ENCODE peak calls at places on chromosomes 12 and 14, in ten cellular contexts. One of them, this sample, is unnamed.

GRCh38 chr12:113932411-113933196 is 33.5 kb downstream of the RBM19 start:
- DNase-seq in Peyer's patch: no peak
- DNase-seq in tibial artery: no peak
- DNase-seq in pancreas: no peak
- DNase-seq in uterus: peak; percentile 51
- DNase-seq in heart right ventricle: peak; percentile 26
- DNase-seq in CD4-positive, CD25-positive, alpha-beta regulatory T cell: no peak
- DNase-seq in adrenal gland: peak; percentile 50
- DNase-seq in cardiac muscle cell: peak; percentile 76
- DNase-seq in ascending aorta: no peak
- DNase-seq in this sample: no peak

GRCh38 chr14:39005044-39005736 is 97.8 kb downstream of the SEC23A start:
- DNase-seq in tibial artery: no peak
- DNase-seq in CD4-positive, CD25-positive, alpha-beta regulatory T cell: no peak
- DNase-seq in ascending aorta: no peak
- DNase-seq in cardiac muscle cell: peak; percentile 77
- DNase-seq in adrenal gland: no peak
- DNase-seq in heart right ventricle: no peak
- DNase-seq in Peyer's patch: no peak
- DNase-seq in pancreas: no peak
- DNase-seq in uterus: no peak
- DNase-seq in this sample: no peak

GRCh38 chr14:99915305-99916090 is 122.3 kb downstream of the EML1 start:
- DNase-seq in pancreas: no peak
- DNase-seq in ascending aorta: peak; percentile 16
- DNase-seq in heart right ventricle: no peak
- DNase-seq in tibial artery: no peak
- DNase-seq in uterus: no peak
- DNase-seq in Peyer's patch: no peak
- DNase-seq in CD4-positive, CD25-positive, alpha-beta regulatory T cell: no peak
- DNase-seq in adrenal gland: no peak
- DNase-seq in cardiac muscle cell: no peak
- DNase-seq in this sample: no peak

GRCh38 chr12:127052491-127053232 is 1214.3 kb upstream of the TMEM132C start:
- DNase-seq in CD4-positive, CD25-positive, alpha-beta regulatory T cell: no peak
- DNase-seq in cardiac muscle cell: no peak
- DNase-seq in adrenal gland: no peak
- DNase-seq in tibial artery: no peak
- DNase-seq in ascending aorta: no peak
- DNase-seq in pancreas: no peak
- DNase-seq in uterus: no peak
- DNase-seq in heart right ventricle: no peak
- DNase-seq in Peyer's patch: no peak
- DNase-seq in this sample: no peak

GRCh38 chr14:96187216-96188050 is 17.2 kb upstream of the BDKRB2 start:
- DNase-seq in cardiac muscle cell: no peak
- DNase-seq in heart right ventricle: no peak
- DNase-seq in CD4-positive, CD25-positive, alpha-beta regulatory T cell: no peak
- DNase-seq in Peyer's patch: no peak
- DNase-seq in ascending aorta: no peak
- DNase-seq in pancreas: no peak
- DNase-seq in tibial artery: no peak
- DNase-seq in adrenal gland: no peak
- DNase-seq in uterus: no peak
- DNase-seq in this sample: no peak

GRCh38 chr12:100716658-100716948 is 78.0 kb upstream of the ANO4 start:
- DNase-seq in adrenal gland: no peak
- DNase-seq in Peyer's patch: no peak
- DNase-seq in cardiac muscle cell: peak; percentile 2
- DNase-seq in tibial artery: no peak
- DNase-seq in ascending aorta: no peak
- DNase-seq in heart right ventricle: no peak
- DNase-seq in uterus: no peak
- DNase-seq in CD4-positive, CD25-positive, alpha-beta regulatory T cell: no peak
- DNase-seq in pancreas: no peak
- DNase-seq in this sample: no peak

GRCh38 chr12:110826592-110827200 is 20.1 kb upstream of the CCDC63 start:
- DNase-seq in uterus: peak; percentile 75
- DNase-seq in cardiac muscle cell: peak; percentile 93
- DNase-seq in tibial artery: peak; percentile 91
- DNase-seq in Peyer's patch: peak; percentile 95
- DNase-seq in adrenal gland: peak; percentile 80
- DNase-seq in ascending aorta: peak; percentile 88
- DNase-seq in CD4-positive, CD25-positive, alpha-beta regulatory T cell: peak; percentile 64
- DNase-seq in pancreas: peak; percentile 61
- DNase-seq in heart right ventricle: peak; percentile 87
- DNase-seq in this sample: peak; percentile 75

GRCh38 chr12:3130053-3130805 is 53.0 kb downstream of the TSPAN9 start:
- DNase-seq in heart right ventricle: peak; percentile 55
- DNase-seq in pancreas: no peak
- DNase-seq in CD4-positive, CD25-positive, alpha-beta regulatory T cell: no peak
- DNase-seq in uterus: no peak
- DNase-seq in adrenal gland: no peak
- DNase-seq in Peyer's patch: no peak
- DNase-seq in tibial artery: peak; percentile 72
- DNase-seq in ascending aorta: no peak
- DNase-seq in cardiac muscle cell: no peak
- DNase-seq in this sample: no peak

DNA sequence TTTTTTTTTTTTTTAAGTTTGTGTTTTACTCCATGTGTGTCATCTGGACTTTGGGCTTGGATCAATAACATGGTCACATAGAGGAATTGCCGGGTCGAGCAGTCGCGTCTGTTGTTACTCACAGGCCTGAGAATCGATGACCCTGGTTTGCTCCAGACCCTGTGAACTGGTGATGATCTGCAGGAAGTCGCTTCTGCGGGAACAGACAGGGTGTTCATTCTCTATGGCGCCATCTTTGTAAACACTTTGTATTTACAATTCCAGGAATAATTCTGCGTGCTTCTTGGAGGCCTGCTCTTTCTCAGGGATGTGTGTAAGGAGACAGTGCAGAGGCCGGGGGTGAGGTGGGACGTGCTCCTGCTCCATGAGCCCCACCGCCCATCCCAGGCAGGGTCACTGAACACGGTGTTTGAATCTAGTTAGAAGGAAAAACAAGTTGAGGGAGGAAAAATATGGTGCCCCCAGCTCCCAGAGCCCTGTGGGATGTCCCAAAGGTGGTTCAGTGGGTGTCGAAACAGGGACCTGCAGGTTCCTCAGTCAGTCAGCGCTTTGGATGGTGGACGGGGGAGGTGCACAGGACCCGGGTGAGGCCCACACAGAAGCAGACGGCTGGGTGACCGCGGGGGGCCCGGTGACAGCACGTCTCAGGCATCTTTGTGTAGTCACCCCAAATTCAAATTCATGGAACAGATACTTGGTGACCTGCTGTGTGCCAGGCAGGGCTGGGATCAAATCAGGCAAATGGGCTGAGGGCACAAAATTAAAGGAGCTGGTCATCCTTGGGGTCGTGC is 58.8 kb downstream of the ADGRD1 start:
- DNase-seq in cardiac muscle cell: no peak
- DNase-seq in ascending aorta: no peak
- DNase-seq in heart right ventricle: no peak
- DNase-seq in Peyer's patch: no peak
- DNase-seq in adrenal gland: no peak
- DNase-seq in pancreas: no peak
- DNase-seq in CD4-positive, CD25-positive, alpha-beta regulatory T cell: no peak
- DNase-seq in tibial artery: no peak
- DNase-seq in uterus: no peak
- DNase-seq in this sample: no peak
- H3K27ac ChIP-seq in cardiac muscle cell: no peak overlapping the region
- H3K27ac ChIP-seq in ascending aorta: no peak overlapping the region
- H3K27ac ChIP-seq in heart right ventricle: no peak overlapping the region
- H3K27ac ChIP-seq in Peyer's patch: no peak overlapping the region
- H3K27ac ChIP-seq in adrenal gland: no peak overlapping the region
- H3K27ac ChIP-seq in pancreas: no peak overlapping the region
- H3K27ac ChIP-seq in CD4-positive, CD25-positive, alpha-beta regulatory T cell: no peak overlapping the region
- H3K27ac ChIP-seq in tibial artery: no peak overlapping the region
- H3K27ac ChIP-seq in uterus: no peak overlapping the region
- H3K27ac ChIP-seq in this sample: no peak overlapping the region

GRCh38 chr14:68793734-68794129 is 865 bp upstream of the ZFP36L1 start:
- DNase-seq in tibial artery: no peak
- DNase-seq in heart right ventricle: no peak
- DNase-seq in ascending aorta: no peak
- DNase-seq in pancreas: no peak
- DNase-seq in uterus: no peak
- DNase-seq in adrenal gland: no peak
- DNase-seq in Peyer's patch: no peak
- DNase-seq in CD4-positive, CD25-positive, alpha-beta regulatory T cell: no peak
- DNase-seq in cardiac muscle cell: no peak
- DNase-seq in this sample: no peak

GRCh38 chr14:68792830-68793733 is at the start of gene ZFP36L1:
- DNase-seq in ascending aorta: peak; percentile 96
- DNase-seq in tibial artery: peak; percentile 96
- DNase-seq in CD4-positive, CD25-positive, alpha-beta regulatory T cell: peak; percentile 89
- DNase-seq in pancreas: peak; percentile 94
- DNase-seq in adrenal gland: peak; percentile 94
- DNase-seq in cardiac muscle cell: peak; percentile 98
- DNase-seq in uterus: peak; percentile 93
- DNase-seq in heart right ventricle: peak; percentile 93
- DNase-seq in Peyer's patch: peak; percentile 95
- DNase-seq in this sample: peak; percentile 94

GRCh38 chr14:68795602-68796417 is 2.9 kb upstream of the ZFP36L1 start:
- DNase-seq in adrenal gland: peak; percentile 81
- DNase-seq in CD4-positive, CD25-positive, alpha-beta regulatory T cell: peak; percentile 81
- DNase-seq in Peyer's patch: peak; percentile 84
- DNase-seq in heart right ventricle: peak; percentile 89
- DNase-seq in uterus: peak; percentile 86
- DNase-seq in cardiac muscle cell: peak; percentile 79
- DNase-seq in tibial artery: peak; percentile 93
- DNase-seq in ascending aorta: peak; percentile 92
- DNase-seq in pancreas: peak; percentile 89
- DNase-seq in this sample: peak; percentile 80

GRCh38 chr14:68794856-68795601 is 2.2 kb upstream of the ZFP36L1 start:
- DNase-seq in heart right ventricle: no peak
- DNase-seq in CD4-positive, CD25-positive, alpha-beta regulatory T cell: no peak
- DNase-seq in uterus: no peak
- DNase-seq in ascending aorta: peak; percentile 84
- DNase-seq in Peyer's patch: peak; percentile 47
- DNase-seq in cardiac muscle cell: peak; percentile 91
- DNase-seq in tibial artery: peak; percentile 82
- DNase-seq in pancreas: no peak
- DNase-seq in adrenal gland: peak; percentile 47
- DNase-seq in this sample: peak; percentile 58

DNA sequence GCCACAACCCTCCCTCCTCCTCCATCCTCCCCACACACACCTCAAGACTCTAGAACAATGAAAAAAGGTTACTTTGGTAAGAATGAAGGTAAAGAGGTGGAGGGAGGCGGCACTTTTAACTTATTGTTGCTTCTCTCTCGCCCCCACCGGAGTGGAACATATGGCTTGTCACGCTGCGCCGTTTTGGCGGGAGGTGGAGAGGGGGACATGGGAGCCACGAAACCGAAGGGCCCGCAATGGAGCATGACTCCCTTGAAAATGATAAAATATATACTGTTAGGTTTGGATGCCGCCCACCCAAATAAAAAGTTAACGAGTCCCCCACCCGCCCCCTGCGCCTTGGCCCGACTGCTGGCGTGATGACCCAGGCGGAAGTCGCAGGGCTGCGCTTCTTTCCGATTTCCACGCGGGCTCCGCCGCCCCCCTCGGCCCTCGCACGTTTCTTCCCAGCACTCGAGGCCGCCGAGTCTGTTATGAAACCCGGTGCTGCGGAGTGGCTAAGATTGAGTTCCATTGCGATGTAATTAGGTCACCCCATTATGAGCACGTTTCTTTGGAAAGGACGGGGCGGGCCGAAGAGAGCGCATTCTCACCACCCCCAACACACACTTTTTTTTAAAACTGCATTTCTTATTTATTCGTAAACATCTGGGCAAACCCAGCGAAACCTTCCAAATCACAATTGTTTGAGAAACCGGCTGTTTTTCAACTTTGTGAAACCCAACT is 1.4 kb upstream of the ZFP36L1 start:
- DNase-seq in uterus: peak; percentile 92
- DNase-seq in cardiac muscle cell: peak; percentile 96
- DNase-seq in heart right ventricle: peak; percentile 85
- DNase-seq in Peyer's patch: peak; percentile 84
- DNase-seq in tibial artery: peak; percentile 95
- DNase-seq in CD4-positive, CD25-positive, alpha-beta regulatory T cell: peak; percentile 83
- DNase-seq in ascending aorta: peak; percentile 97
- DNase-seq in adrenal gland: peak; percentile 86
- DNase-seq in pancreas: peak; percentile 85
- DNase-seq in this sample: peak; percentile 90
- H3K36me3 ChIP-seq in uterus: no peaks in the 10 kb centered on the region
- H3K36me3 ChIP-seq in cardiac muscle cell: peaks cover 20% of the 10 kb centered on the region
- H3K36me3 ChIP-seq in heart right ventricle: peaks cover 17% of the 10 kb centered on the region
- H3K36me3 ChIP-seq in Peyer's patch: no peaks in the 10 kb centered on the region
- H3K36me3 ChIP-seq in tibial artery: peaks cover 10% of the 10 kb centered on the region
- H3K36me3 ChIP-seq in CD4-positive, CD25-positive, alpha-beta regulatory T cell: peaks cover 13% of the 10 kb centered on the region
- H3K36me3 ChIP-seq in ascending aorta: peaks cover 11% of the 10 kb centered on the region
- H3K36me3 ChIP-seq in adrenal gland: peaks cover 14% of the 10 kb centered on the region
- H3K36me3 ChIP-seq in pancreas: peaks cover 14% of the 10 kb centered on the region
- H3K36me3 ChIP-seq in this sample: peaks cover 6% of the 10 kb centered on the region

GRCh38 chr12:27545666-27546065 is 21.7 kb downstream of the PPFIBP1 start:
- DNase-seq in tibial artery: no peak
- DNase-seq in Peyer's patch: no peak
- DNase-seq in pancreas: no peak
- DNase-seq in CD4-positive, CD25-positive, alpha-beta regulatory T cell: no peak
- DNase-seq in heart right ventricle: no peak
- DNase-seq in uterus: no peak
- DNase-seq in ascending aorta: no peak
- DNase-seq in adrenal gland: no peak
- DNase-seq in cardiac muscle cell: no peak
- DNase-seq in this sample: no peak

GRCh38 chr12:27541031-27541719 is 17.2 kb downstream of the PPFIBP1 start:
- DNase-seq in Peyer's patch: no peak
- DNase-seq in CD4-positive, CD25-positive, alpha-beta regulatory T cell: no peak
- DNase-seq in adrenal gland: no peak
- DNase-seq in cardiac muscle cell: no peak
- DNase-seq in heart right ventricle: no peak
- DNase-seq in ascending aorta: no peak
- DNase-seq in uterus: no peak
- DNase-seq in tibial artery: no peak
- DNase-seq in pancreas: no peak
- DNase-seq in this sample: no peak

GRCh38 chr12:27539191-27539631 is 15.2 kb downstream of the PPFIBP1 start:
- DNase-seq in uterus: no peak
- DNase-seq in ascending aorta: no peak
- DNase-seq in heart right ventricle: no peak
- DNase-seq in tibial artery: no peak
- DNase-seq in adrenal gland: no peak
- DNase-seq in pancreas: no peak
- DNase-seq in CD4-positive, CD25-positive, alpha-beta regulatory T cell: no peak
- DNase-seq in Peyer's patch: no peak
- DNase-seq in cardiac muscle cell: peak; percentile 67
- DNase-seq in this sample: no peak

GRCh38 chr12:27537855-27538675 is 14.1 kb downstream of the PPFIBP1 start:
- DNase-seq in CD4-positive, CD25-positive, alpha-beta regulatory T cell: no peak
- DNase-seq in ascending aorta: no peak
- DNase-seq in heart right ventricle: no peak
- DNase-seq in uterus: no peak
- DNase-seq in adrenal gland: no peak
- DNase-seq in Peyer's patch: no peak
- DNase-seq in tibial artery: no peak
- DNase-seq in pancreas: no peak
- DNase-seq in cardiac muscle cell: no peak
- DNase-seq in this sample: no peak

DNA sequence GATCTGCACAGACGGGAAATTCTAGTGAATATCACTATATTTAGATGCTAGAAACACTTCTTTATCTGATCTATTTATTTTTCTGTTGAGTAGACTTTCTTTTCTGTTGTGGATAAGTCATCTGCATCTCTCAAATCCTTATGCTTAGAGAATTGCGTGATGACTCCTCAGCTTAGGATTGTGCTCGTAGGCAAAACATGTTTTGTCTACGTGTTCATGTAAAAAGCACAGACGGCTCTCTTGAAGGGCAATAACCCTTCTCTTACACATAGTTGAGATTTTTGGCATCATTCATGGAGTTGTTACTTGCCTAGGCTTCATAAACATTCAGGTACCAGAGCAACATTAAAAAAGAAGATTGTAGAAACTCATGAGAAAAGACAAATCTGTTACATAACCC is 18.6 kb downstream of the PPFIBP1 start:
- DNase-seq in pancreas: no peak
- DNase-seq in uterus: no peak
- DNase-seq in tibial artery: no peak
- DNase-seq in cardiac muscle cell: peak; percentile 90
- DNase-seq in Peyer's patch: no peak
- DNase-seq in CD4-positive, CD25-positive, alpha-beta regulatory T cell: no peak
- DNase-seq in adrenal gland: no peak
- DNase-seq in ascending aorta: no peak
- DNase-seq in heart right ventricle: no peak
- DNase-seq in this sample: no peak
- H3K27ac ChIP-seq in pancreas: no peak overlapping the region
- H3K27ac ChIP-seq in uterus: peak overlapping the region; percentile 22
- H3K27ac ChIP-seq in tibial artery: peak overlapping the region; percentile 30
- H3K27ac ChIP-seq in cardiac muscle cell: no peak overlapping the region
- H3K27ac ChIP-seq in Peyer's patch: no peak overlapping the region
- H3K27ac ChIP-seq in CD4-positive, CD25-positive, alpha-beta regulatory T cell: no peak overlapping the region
- H3K27ac ChIP-seq in adrenal gland: no peak overlapping the region
- H3K27ac ChIP-seq in ascending aorta: peak overlapping the region; percentile 38
- H3K27ac ChIP-seq in heart right ventricle: peak overlapping the region; percentile 18
- H3K27ac ChIP-seq in this sample: no peak overlapping the region

DNA sequence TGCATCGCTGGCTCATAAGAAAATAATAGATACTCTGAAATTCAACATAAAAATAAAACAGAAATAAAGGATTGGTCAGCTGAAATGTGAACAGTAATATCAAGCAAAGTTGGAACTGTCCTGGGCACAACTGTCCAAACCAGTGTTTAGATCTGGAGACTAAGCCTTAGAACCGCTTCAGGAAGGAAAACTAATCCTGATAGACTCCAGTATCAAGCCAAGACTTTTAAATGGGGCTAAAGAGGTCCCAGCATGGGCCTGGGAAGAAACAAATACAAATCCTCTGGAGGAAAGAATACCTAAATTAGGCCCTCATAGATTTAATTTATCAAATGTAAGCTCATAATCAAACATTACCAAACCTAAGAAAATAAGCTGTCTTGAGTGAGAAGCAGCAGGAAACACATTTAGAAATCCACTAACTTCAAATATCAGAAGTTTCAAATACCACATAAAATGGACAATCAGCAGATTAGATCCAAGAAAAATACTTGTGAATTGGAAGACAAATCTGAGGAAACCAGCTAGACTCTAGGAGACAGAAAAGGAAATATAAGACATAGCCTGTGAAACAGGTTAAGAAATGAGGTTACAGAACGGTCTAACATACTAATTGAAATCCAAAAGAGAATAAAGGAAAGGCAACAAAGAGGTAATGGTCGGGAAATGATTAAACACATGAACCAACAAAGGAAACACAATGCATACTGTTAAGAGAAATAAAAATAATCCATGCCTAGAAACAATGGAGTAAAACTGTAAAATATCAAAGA is 27.6 kb downstream of the SCAF11 start:
- DNase-seq in CD4-positive, CD25-positive, alpha-beta regulatory T cell: no peak
- DNase-seq in tibial artery: no peak
- DNase-seq in cardiac muscle cell: no peak
- DNase-seq in Peyer's patch: no peak
- DNase-seq in ascending aorta: no peak
- DNase-seq in uterus: no peak
- DNase-seq in adrenal gland: no peak
- DNase-seq in heart right ventricle: no peak
- DNase-seq in pancreas: no peak
- DNase-seq in this sample: no peak
- H3K36me3 ChIP-seq in CD4-positive, CD25-positive, alpha-beta regulatory T cell: peaks cover 52% of the 10 kb centered on the region
- H3K36me3 ChIP-seq in tibial artery: peaks cover 14% of the 10 kb centered on the region
- H3K36me3 ChIP-seq in cardiac muscle cell: peaks cover 3% of the 10 kb centered on the region
- H3K36me3 ChIP-seq in Peyer's patch: no peaks in the 10 kb centered on the region
- H3K36me3 ChIP-seq in ascending aorta: peaks cover 8% of the 10 kb centered on the region
- H3K36me3 ChIP-seq in uterus: no peaks in the 10 kb centered on the region
- H3K36me3 ChIP-seq in adrenal gland: peaks cover 16% of the 10 kb centered on the region
- H3K36me3 ChIP-seq in heart right ventricle: peaks cover 49% of the 10 kb centered on the region
- H3K36me3 ChIP-seq in pancreas: peaks cover 11% of the 10 kb centered on the region
- H3K36me3 ChIP-seq in this sample: peaks cover 1% of the 10 kb centered on the region

This sample was measured in lung.